ENCODE peak calls at places on chromosomes 1 and 21, in eight cellular contexts. One of them, this sample, is unnamed. For H3K9me3 and H3K36me3, the result is how much of the 10 kb centered on the place peaks cover.

GRCh38 chr1:119027759-119028158 is 39.6 kb upstream of the TBX15 start:
- DNase-seq in MM.1S: no peak
- DNase-seq in HCT116: no peak
- DNase-seq in PC-3: peak
- DNase-seq in neural progenitor cell: no peak
- DNase-seq in OCI-LY7: no peak
- DNase-seq in hepatocyte: no peak
- DNase-seq in SK-N-SH: no peak
- DNase-seq in this sample: peak

GRCh38 chr1:62358974-62359373 is 39.7 kb upstream of the KANK4 start:
- DNase-seq in HCT116: no peak
- DNase-seq in hepatocyte: no peak
- DNase-seq in SK-N-SH: no peak
- DNase-seq in OCI-LY7: no peak
- DNase-seq in PC-3: no peak
- DNase-seq in neural progenitor cell: no peak
- DNase-seq in MM.1S: no peak
- DNase-seq in this sample: no peak

GRCh38 chr1:41479000-41479807 is 5.3 kb downstream of the EDN2 start:
- DNase-seq in HCT116: no peak
- DNase-seq in MM.1S: no peak
- DNase-seq in OCI-LY7: no peak
- DNase-seq in hepatocyte: no peak
- DNase-seq in SK-N-SH: no peak
- DNase-seq in PC-3: no peak
- DNase-seq in neural progenitor cell: no peak
- DNase-seq in this sample: peak

GRCh38 chr1:205536759-205537361 is 32.4 kb downstream of the CDK18 start:
- DNase-seq in MM.1S: no peak
- DNase-seq in PC-3: peak
- DNase-seq in HCT116: no peak
- DNase-seq in hepatocyte: no peak
- DNase-seq in SK-N-SH: no peak
- DNase-seq in neural progenitor cell: no peak
- DNase-seq in OCI-LY7: no peak
- DNase-seq in this sample: no peak

GRCh38 chr21:34965200-34966174 is 83.6 kb downstream of the RUNX1 start:
- DNase-seq in PC-3: peak
- DNase-seq in hepatocyte: no peak
- DNase-seq in OCI-LY7: no peak
- DNase-seq in neural progenitor cell: no peak
- DNase-seq in HCT116: no peak
- DNase-seq in MM.1S: no peak
- DNase-seq in SK-N-SH: no peak
- DNase-seq in this sample: peak

GRCh38 chr1:36879613-36880012 is 154.7 kb downstream of the GRIK3 start:
- DNase-seq in OCI-LY7: no peak
- DNase-seq in neural progenitor cell: no peak
- DNase-seq in PC-3: no peak
- DNase-seq in hepatocyte: no peak
- DNase-seq in SK-N-SH: peak
- DNase-seq in MM.1S: no peak
- DNase-seq in HCT116: no peak
- DNase-seq in this sample: no peak

GRCh38 chr1:198157847-198158765 is 1.3 kb downstream of the NEK7 start:
- DNase-seq in OCI-LY7: peak
- DNase-seq in SK-N-SH: peak
- DNase-seq in MM.1S: peak
- DNase-seq in PC-3: peak
- DNase-seq in HCT116: no peak
- DNase-seq in neural progenitor cell: peak
- DNase-seq in hepatocyte: peak
- DNase-seq in this sample: peak

GRCh38 chr21:23402929-23403520 is 2204.3 kb downstream of the MRPL39 start:
- DNase-seq in hepatocyte: no peak
- DNase-seq in HCT116: no peak
- DNase-seq in PC-3: no peak
- DNase-seq in OCI-LY7: no peak
- DNase-seq in SK-N-SH: peak
- DNase-seq in MM.1S: no peak
- DNase-seq in neural progenitor cell: no peak
- DNase-seq in this sample: no peak

GRCh38 chr1:8660455-8660854 is 157.0 kb downstream of the RERE start:
- DNase-seq in HCT116: no peak
- DNase-seq in PC-3: peak
- DNase-seq in hepatocyte: peak
- DNase-seq in OCI-LY7: peak
- DNase-seq in MM.1S: no peak
- DNase-seq in neural progenitor cell: no peak
- DNase-seq in SK-N-SH: peak
- DNase-seq in this sample: peak

GRCh38 chr1:51506537-51506936 is 12.5 kb downstream of the EPS15 start:
- DNase-seq in hepatocyte: peak
- DNase-seq in neural progenitor cell: no peak
- DNase-seq in SK-N-SH: no peak
- DNase-seq in PC-3: no peak
- DNase-seq in OCI-LY7: peak
- DNase-seq in MM.1S: no peak
- DNase-seq in HCT116: no peak
- DNase-seq in this sample: peak

GRCh38 chr1:218480691-218481099 is 135.6 kb downstream of the TGFB2 start:
- DNase-seq in neural progenitor cell: no peak
- DNase-seq in MM.1S: no peak
- DNase-seq in SK-N-SH: no peak
- DNase-seq in HCT116: no peak
- DNase-seq in hepatocyte: no peak
- DNase-seq in PC-3: peak
- DNase-seq in OCI-LY7: no peak
- DNase-seq in this sample: peak

GRCh38 chr1:21590116-21590905 is 78.8 kb downstream of the RAP1GAP start:
- DNase-seq in hepatocyte: peak
- DNase-seq in OCI-LY7: no peak
- DNase-seq in PC-3: no peak
- DNase-seq in HCT116: no peak
- DNase-seq in SK-N-SH: peak
- DNase-seq in MM.1S: no peak
- DNase-seq in neural progenitor cell: no peak
- DNase-seq in this sample: no peak

GRCh38 chr1:180627411-180627810 is 4.4 kb upstream of the XPR1 start:
- DNase-seq in OCI-LY7: peak
- DNase-seq in HCT116: no peak
- DNase-seq in hepatocyte: no peak
- DNase-seq in SK-N-SH: no peak
- DNase-seq in neural progenitor cell: no peak
- DNase-seq in MM.1S: no peak
- DNase-seq in PC-3: no peak
- DNase-seq in this sample: peak

GRCh38 chr1:89935235-89935634 is 59.7 kb upstream of the ZNF326 start:
- DNase-seq in hepatocyte: no peak
- DNase-seq in HCT116: no peak
- DNase-seq in MM.1S: no peak
- DNase-seq in neural progenitor cell: no peak
- DNase-seq in SK-N-SH: no peak
- DNase-seq in OCI-LY7: no peak
- DNase-seq in PC-3: no peak
- DNase-seq in this sample: no peak
- H3K9me3 ChIP-seq in hepatocyte: under half
- H3K9me3 ChIP-seq in HCT116: under half
- H3K9me3 ChIP-seq in MM.1S: under half
- H3K9me3 ChIP-seq in neural progenitor cell: under half
- H3K9me3 ChIP-seq in SK-N-SH: under half
- H3K9me3 ChIP-seq in OCI-LY7: under half
- H3K9me3 ChIP-seq in PC-3: under half
- H3K9me3 ChIP-seq in this sample: under half

GRCh38 chr1:46027788-46028573 is 104.4 kb downstream of the PIK3R3 start:
- DNase-seq in SK-N-SH: no peak
- DNase-seq in MM.1S: no peak
- DNase-seq in HCT116: no peak
- DNase-seq in hepatocyte: no peak
- DNase-seq in PC-3: no peak
- DNase-seq in OCI-LY7: no peak
- DNase-seq in neural progenitor cell: no peak
- DNase-seq in this sample: no peak
- H3K36me3 ChIP-seq in SK-N-SH: under half
- H3K36me3 ChIP-seq in MM.1S: under half
- H3K36me3 ChIP-seq in HCT116: under half
- H3K36me3 ChIP-seq in hepatocyte: under half
- H3K36me3 ChIP-seq in PC-3: under half
- H3K36me3 ChIP-seq in OCI-LY7: half or more
- H3K36me3 ChIP-seq in neural progenitor cell: under half
- H3K36me3 ChIP-seq in this sample: under half

GRCh38 chr1:155596864-155597263 is 13.2 kb upstream of the MSTO1 start:
- DNase-seq in HCT116: no peak
- DNase-seq in MM.1S: no peak
- DNase-seq in SK-N-SH: no peak
- DNase-seq in PC-3: no peak
- DNase-seq in OCI-LY7: no peak
- DNase-seq in hepatocyte: no peak
- DNase-seq in neural progenitor cell: no peak
- DNase-seq in this sample: no peak

DNA sequence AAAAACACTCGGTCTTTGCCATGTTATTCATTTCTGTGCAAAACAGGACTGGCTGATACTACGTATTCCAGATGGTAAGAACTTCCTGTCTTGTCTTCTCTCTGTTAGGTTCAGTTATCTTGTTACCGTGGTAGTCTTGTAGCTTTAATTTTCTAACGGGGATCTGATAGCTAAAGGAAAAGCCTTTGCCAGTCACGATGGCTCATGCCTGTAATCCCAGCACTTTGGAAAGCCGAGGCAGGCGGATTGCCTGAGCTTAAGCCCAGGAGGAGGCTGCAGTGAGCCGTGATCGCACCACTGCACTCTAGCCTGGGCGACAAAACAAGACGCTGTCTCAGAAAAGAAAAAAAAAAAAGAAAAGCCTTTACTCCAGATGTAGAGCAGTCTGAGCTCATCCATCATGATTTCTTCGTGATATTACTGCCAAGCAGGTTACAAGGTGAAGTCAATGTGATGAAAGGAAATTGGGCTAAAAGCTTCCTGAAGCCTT is 11.1 kb upstream of the MSTO1 start:
- DNase-seq in HCT116: no peak
- DNase-seq in OCI-LY7: peak
- DNase-seq in hepatocyte: peak
- DNase-seq in neural progenitor cell: peak
- DNase-seq in SK-N-SH: no peak
- DNase-seq in MM.1S: no peak
- DNase-seq in PC-3: no peak
- DNase-seq in this sample: peak
- TF ChIP-seq EZH2phosphoT487 in HCT116: no peak
- TF ChIP-seq EZH2phosphoT487 in OCI-LY7: no peak
- TF ChIP-seq EZH2phosphoT487 in hepatocyte: no peak
- TF ChIP-seq EZH2phosphoT487 in neural progenitor cell: no peak
- TF ChIP-seq EZH2phosphoT487 in SK-N-SH: no peak
- TF ChIP-seq EZH2phosphoT487 in MM.1S: no peak
- TF ChIP-seq EZH2phosphoT487 in PC-3: no peak
- TF ChIP-seq EZH2phosphoT487 in this sample: no peak

GRCh38 chr1:178973671-178974091 is 52.0 kb upstream of the FAM20B start:
- DNase-seq in OCI-LY7: peak
- DNase-seq in PC-3: no peak
- DNase-seq in neural progenitor cell: no peak
- DNase-seq in hepatocyte: no peak
- DNase-seq in MM.1S: peak
- DNase-seq in HCT116: no peak
- DNase-seq in SK-N-SH: no peak
- DNase-seq in this sample: no peak

DNA sequence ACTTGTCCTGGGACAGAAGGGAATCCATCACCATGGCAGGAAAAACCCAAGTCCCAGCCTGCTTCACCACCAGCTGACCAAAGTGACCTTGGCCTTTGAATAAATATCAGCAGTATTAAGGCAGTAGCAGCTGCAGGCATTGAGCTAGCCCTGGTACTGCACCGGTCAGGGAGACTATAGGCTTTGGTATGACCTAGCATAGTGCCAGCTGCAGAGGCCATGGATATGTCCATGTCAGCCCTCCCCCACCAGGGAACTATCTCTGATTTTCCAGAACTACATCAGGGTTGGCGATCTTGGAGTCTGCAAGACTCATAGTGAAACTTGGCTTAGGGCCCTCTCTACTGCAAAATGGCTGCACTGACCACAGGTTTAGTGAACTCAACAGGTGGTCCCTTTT is 49.2 kb upstream of the FAM20B start:
- DNase-seq in OCI-LY7: no peak
- DNase-seq in PC-3: no peak
- DNase-seq in neural progenitor cell: no peak
- DNase-seq in SK-N-SH: no peak
- DNase-seq in hepatocyte: no peak
- DNase-seq in MM.1S: no peak
- DNase-seq in HCT116: no peak
- DNase-seq in this sample: no peak
- H3K9me3 ChIP-seq in OCI-LY7: under half
- H3K9me3 ChIP-seq in PC-3: under half
- H3K9me3 ChIP-seq in neural progenitor cell: under half
- H3K9me3 ChIP-seq in SK-N-SH: under half
- H3K9me3 ChIP-seq in hepatocyte: under half
- H3K9me3 ChIP-seq in MM.1S: under half
- H3K9me3 ChIP-seq in HCT116: under half
- H3K9me3 ChIP-seq in this sample: under half

GRCh38 chr1:1045129-1045528 is 25.2 kb downstream of the AGRN start:
- DNase-seq in SK-N-SH: no peak
- DNase-seq in MM.1S: no peak
- DNase-seq in OCI-LY7: no peak
- DNase-seq in PC-3: no peak
- DNase-seq in neural progenitor cell: no peak
- DNase-seq in hepatocyte: no peak
- DNase-seq in HCT116: no peak
- DNase-seq in this sample: no peak
- H3K36me3 ChIP-seq in SK-N-SH: under half
- H3K36me3 ChIP-seq in MM.1S: under half
- H3K36me3 ChIP-seq in OCI-LY7: under half
- H3K36me3 ChIP-seq in PC-3: half or more
- H3K36me3 ChIP-seq in neural progenitor cell: under half
- H3K36me3 ChIP-seq in hepatocyte: under half
- H3K36me3 ChIP-seq in HCT116: under half
- H3K36me3 ChIP-seq in this sample: under half

DNA sequence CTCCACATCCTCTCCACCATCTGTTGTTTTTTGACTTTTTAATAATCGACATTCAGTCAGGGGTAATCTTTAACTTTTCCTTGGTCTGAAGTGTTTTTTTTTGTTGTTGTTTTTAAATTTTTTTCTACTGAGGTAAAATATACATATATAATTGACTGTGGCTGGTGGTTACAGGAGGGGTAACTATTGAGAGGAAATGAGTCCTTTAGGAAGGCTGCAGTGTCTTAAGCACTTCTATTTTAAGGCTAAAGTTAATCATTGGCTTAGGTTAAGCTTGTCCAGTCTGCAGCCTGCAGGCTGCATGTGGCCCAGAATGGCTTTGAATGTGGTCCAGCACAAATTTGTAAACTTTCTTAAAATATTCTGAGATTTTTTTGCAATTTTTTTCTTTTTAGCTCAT is 172.5 kb downstream of the CTH start:
- DNase-seq in neural progenitor cell: no peak
- DNase-seq in MM.1S: no peak
- DNase-seq in hepatocyte: no peak
- DNase-seq in PC-3: no peak
- DNase-seq in SK-N-SH: no peak
- DNase-seq in OCI-LY7: no peak
- DNase-seq in HCT116: no peak
- DNase-seq in this sample: no peak
- TF ChIP-seq EZH2phosphoT487 in neural progenitor cell: no peak
- TF ChIP-seq EZH2phosphoT487 in MM.1S: no peak
- TF ChIP-seq EZH2phosphoT487 in hepatocyte: no peak
- TF ChIP-seq EZH2phosphoT487 in PC-3: no peak
- TF ChIP-seq EZH2phosphoT487 in SK-N-SH: no peak
- TF ChIP-seq EZH2phosphoT487 in OCI-LY7: no peak
- TF ChIP-seq EZH2phosphoT487 in HCT116: no peak
- TF ChIP-seq EZH2phosphoT487 in this sample: no peak

This sample was measured in GM23248.